ENCODE peak calls at places on chromosome 4, in six cellular contexts. Z is K562, W is transverse colon, E is upper lobe of right lung, H is fibroblast of lung, P is PC-3. G is an unnamed sample.
A peak's percentile ranks its signal among the peaks of the same experiment; 100 is the strongest.

GRCh38 chr4:2673157-2673556 is 83.0 kb downstream of the TNIP2 start:
- DNase-seq in H (peak; percentile 8), P (peak; percentile 2), Z (peak; percentile 22), W (no peak), E (no peak), G (no peak)

GRCh38 chr4:15778191-15778741 is at the start of gene CD38:
- DNase-seq in P (no peak), H (no peak), E (peak; percentile 69), Z (no peak), W (peak; percentile 68), G (no peak)

GRCh38 chr4:185311113-185311888 is 84.4 kb downstream of the LRP2BP start:
- DNase-seq in H (no peak), E (no peak), Z (no peak), P (no peak), W (no peak), G (no peak)

GRCh38 chr4:184417802-184418511 is 56.4 kb downstream of the IRF2 start:
- DNase-seq in W (no peak), E (no peak), P (peak; percentile 89), H (peak; percentile 70), Z (peak; percentile 43), G (no peak)

GRCh38 chr4:121307441-121308327 is 73.1 kb downstream of the QRFPR start:
- DNase-seq in E (no peak), Z (peak; percentile 25), H (peak; percentile 75), P (peak; percentile 56), W (peak; percentile 32), G (no peak)

GRCh38 chr4:1171306-1172227 is 816 bp downstream of the SPON2 start:
- DNase-seq in Z (no peak), H (no peak), E (peak; percentile 62), W (peak; percentile 50), P (no peak), G (no peak)

GRCh38 chr4:128819082-128819742 is 9.7 kb downstream of the JADE1 start:
- DNase-seq in E (no peak), P (peak; percentile 6), Z (peak; percentile 35), W (no peak), H (no peak), G (no peak)

GRCh38 chr4:170697845-170698244 is 608.1 kb upstream of the AADAT start:
- DNase-seq in Z (no peak), H (no peak), P (no peak), W (no peak), E (no peak), G (no peak)

GRCh38 chr4:100935090-100935489 is 412.2 kb downstream of the PPP3CA start:
- DNase-seq in Z (no peak), W (no peak), H (peak; percentile 5), E (no peak), P (peak; percentile 44), G (no peak)

DNA sequence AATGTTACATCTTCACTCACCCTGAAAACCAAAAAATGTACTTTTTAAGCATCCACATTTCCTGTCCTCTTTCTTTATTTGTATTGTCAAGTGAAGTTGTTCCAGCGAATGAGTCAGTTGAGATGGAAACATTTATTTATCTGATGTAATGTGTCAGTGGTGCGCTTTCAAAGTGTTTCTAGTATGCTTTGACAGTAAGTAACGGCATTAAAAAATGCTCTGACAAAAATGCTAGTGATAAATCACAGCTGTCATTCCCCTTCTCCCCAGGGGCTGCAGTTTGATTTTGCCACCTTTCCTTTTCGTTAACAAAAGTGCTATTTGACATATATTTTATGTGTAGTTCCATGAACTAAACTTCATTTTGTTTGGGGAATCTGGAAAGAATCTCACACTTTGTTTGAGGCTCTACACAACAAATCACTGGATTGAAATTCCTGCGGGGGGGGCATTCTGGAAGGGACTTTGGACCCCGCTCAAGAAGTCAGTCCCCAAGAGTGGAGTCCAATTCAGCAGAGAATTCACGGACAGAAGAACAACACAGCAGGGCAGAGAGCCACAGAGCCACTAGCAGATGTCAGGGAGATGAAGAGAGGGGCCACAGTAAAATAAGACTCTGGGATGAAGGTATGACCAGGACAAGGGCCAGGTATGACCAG is 7.6 kb upstream of the TBC1D19 start:
- DNase-seq in E (no peak), Z (no peak), H (peak; percentile 86), W (no peak), P (peak; percentile 6), G (no peak)
- TF ChIP-seq CTCF in E (no peak), Z (no peak), H (no peak), W (no peak), P (no peak), G (no peak)

DNA sequence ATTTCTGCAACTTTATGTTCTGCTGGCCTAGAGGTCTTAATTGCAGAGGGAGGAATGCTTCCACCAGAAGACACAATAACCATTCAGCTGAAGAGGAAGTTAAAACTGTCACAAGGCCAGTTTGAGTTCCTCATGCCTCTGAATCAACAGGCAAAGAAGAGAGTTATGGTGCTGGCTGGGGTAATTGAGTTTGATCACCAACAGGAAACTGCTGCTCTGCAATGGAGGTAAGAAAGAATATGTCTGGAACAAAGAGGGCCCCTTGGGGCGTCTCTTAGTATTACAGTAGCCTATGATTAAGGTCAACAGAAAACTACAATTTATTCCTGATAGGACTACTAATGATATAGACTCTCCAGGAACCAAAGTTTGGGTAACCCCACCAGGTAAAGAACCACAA is 744.0 kb downstream of the FSTL5 start:
- DNase-seq in W (no peak), E (no peak), P (peak; percentile 10), H (no peak), Z (no peak), G (no peak)
- TF ChIP-seq CTCF in W (no peak), E (no peak), P (peak; percentile 45), H (no peak), Z (no peak), G (peak; percentile 17)

DNA sequence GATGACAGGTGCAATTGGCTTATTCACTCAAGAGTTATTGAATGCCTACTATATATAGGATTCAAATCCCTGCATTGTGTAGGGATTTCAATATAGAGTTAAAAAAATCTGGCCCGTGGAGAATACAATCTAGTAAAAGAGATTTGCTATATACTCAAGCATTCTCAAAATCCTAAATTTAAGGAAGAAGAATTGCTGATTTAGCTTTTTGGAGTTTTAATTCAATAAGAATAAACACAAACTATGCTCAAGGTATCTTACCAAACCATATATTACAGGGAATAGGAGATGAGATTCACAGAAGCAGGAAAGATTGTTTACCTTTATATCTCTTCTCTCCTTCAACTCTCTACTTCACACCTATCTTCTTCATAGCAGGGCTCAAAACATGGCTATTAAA is 476.8 kb downstream of the PACRGL start:
- DNase-seq in H (no peak), Z (no peak), P (no peak), W (no peak), E (no peak), G (no peak)
- TF ChIP-seq CTCF in H (no peak), Z (no peak), P (no peak), W (no peak), E (no peak), G (no peak)

GRCh38 chr4:8876982-8877779 is 5.5 kb upstream of the HMX1 start:
- DNase-seq in Z (no peak), P (no peak), H (no peak), E (no peak), W (no peak), G (no peak)

GRCh38 chr4:8874896-8875680 is 3.4 kb upstream of the HMX1 start:
- DNase-seq in P (no peak), E (no peak), H (no peak), Z (no peak), W (no peak), G (no peak)

GRCh38 chr4:8872402-8873291 is 1.0 kb upstream of the HMX1 start:
- DNase-seq in E (no peak), P (no peak), H (no peak), Z (no peak), W (no peak), G (no peak)

GRCh38 chr4:8871417-8872401 is at the start of gene HMX1:
- DNase-seq in P (no peak), Z (no peak), H (no peak), W (no peak), E (no peak), G (peak; percentile 50)

GRCh38 chr4:8874003-8874895 is 2.6 kb upstream of the HMX1 start:
- DNase-seq in Z (no peak), H (no peak), P (no peak), W (no peak), E (no peak), G (no peak)
- TF ChIP-seq CTCF in Z (peak; percentile 2), H (no peak), P (peak; percentile 13), W (no peak), E (no peak), G (no peak)

GRCh38 chr4:8320386-8320750 is 50.8 kb downstream of the HTRA3 start:
- DNase-seq in Z (peak; percentile 33), W (no peak), E (peak; percentile 35), H (no peak), P (peak; percentile 17), G (no peak)
- TF ChIP-seq CTCF in Z (peak; percentile 60), W (no peak), E (no peak), H (peak; percentile 17), P (peak; percentile 41), G (peak; percentile 18)

GRCh38 chr4:11954093-11954492 is 525.4 kb upstream of the HS3ST1 start:
- DNase-seq in W (peak; percentile 9), P (peak; percentile 42), H (peak; percentile 54), E (no peak), Z (no peak), G (no peak)
- TF ChIP-seq CTCF in W (peak; percentile 31), P (peak; percentile 65), H (peak; percentile 51), E (peak; percentile 47), Z (no peak), G (peak; percentile 58)

GRCh38 chr4:41334182-41334581 is 77.5 kb downstream of the UCHL1 start:
- DNase-seq in Z (no peak), E (no peak), P (peak; percentile 83), H (no peak), W (no peak), G (no peak)

GRCh38 chr4:41339812-41340809 is 83.4 kb downstream of the UCHL1 start:
- DNase-seq in E (no peak), Z (no peak), H (peak; percentile 90), P (peak; percentile 52), W (no peak), G (no peak)
- TF ChIP-seq CTCF in E (no peak), Z (no peak), H (peak; percentile 26), P (no peak), W (no peak), G (no peak)

GRCh38 chr4:4256799-4257198 is 8.8 kb upstream of the TMEM128 start:
- DNase-seq in E (no peak), Z (no peak), H (no peak), P (no peak), W (no peak), G (no peak)
- TF ChIP-seq CTCF in E (no peak), Z (no peak), H (no peak), P (no peak), W (no peak), G (no peak)

G was measured in progenitor cell of endocrine pancreas.